ENCODE peak calls at places on chromosomes 3 and 15, in ten cellular contexts. M is SK-N-SH, R is A549, W is upper lobe of left lung, A is transverse colon, Q is HepG2, N is esophagus muscularis mucosa, V is K562, E is ovary, Y is stomach. O is an unnamed sample.

GRCh38 chr15:56950979-56951378 is 32.5 kb downstream of the TCF12 start:
- DNase-seq in M (no peak), R (no peak), W (no peak), A (no peak), Q (no peak), N (no peak), V (no peak), E (no peak), Y (no peak), O (no peak)

GRCh38 chr3:135491478-135491877 is 474.1 kb upstream of the PPP2R3A start:
- DNase-seq in M (no peak), R (no peak), W (no peak), A (no peak), Q (no peak), N (no peak), V (no peak), E (no peak), Y (no peak), O (no peak)

GRCh38 chr3:134607054-134608022 is 43.5 kb downstream of the KY start:
- DNase-seq in M (peak; percentile 30), R (no peak), W (no peak), A (no peak), Q (no peak), N (peak; percentile 91), V (no peak), E (no peak), Y (no peak), O (no peak)

GRCh38 chr3:44136421-44136820 is 105.3 kb upstream of the TOPAZ1 start:
- DNase-seq in M (no peak), R (no peak), W (no peak), A (no peak), Q (no peak), N (no peak), V (no peak), E (no peak), Y (no peak), O (no peak)

GRCh38 chr3:71926690-71927089 is 141.7 kb upstream of the PROK2 start:
- DNase-seq in M (no peak), R (no peak), W (no peak), A (no peak), Q (no peak), N (no peak), V (no peak), E (no peak), Y (no peak), O (no peak)

GRCh38 chr3:59774613-59775012 is 724.8 kb upstream of the CFAP20DC start:
- DNase-seq in M (no peak), R (no peak), W (no peak), A (no peak), Q (no peak), N (no peak), V (no peak), E (no peak), Y (no peak), O (no peak)

GRCh38 chr15:76840830-76841460 is 64.2 kb downstream of the SCAPER start:
- DNase-seq in M (peak; percentile 42), R (peak; percentile 8), W (no peak), A (no peak), Q (peak; percentile 26), N (no peak), V (peak; percentile 8), E (no peak), Y (no peak), O (no peak)

GRCh38 chr15:70777156-70777926 is 14.0 kb upstream of the UACA start:
- DNase-seq in M (no peak), R (no peak), W (no peak), A (no peak), Q (no peak), N (peak; percentile 42), V (no peak), E (no peak), Y (no peak), O (no peak)

GRCh38 chr3:33144433-33144832 is 30.6 kb downstream of the CRTAP start:
- DNase-seq in M (no peak), R (peak; percentile 27), W (no peak), A (no peak), Q (peak; percentile 10), N (peak; percentile 50), V (peak; percentile 73), E (no peak), Y (no peak), O (no peak)

GRCh38 chr15:38611228-38611627 is 46.6 kb upstream of the RASGRP1 start:
- DNase-seq in M (no peak), R (no peak), W (no peak), A (no peak), Q (no peak), N (no peak), V (no peak), E (no peak), Y (no peak), O (no peak)

GRCh38 chr3:15291589-15292541 is 40.5 kb downstream of the SH3BP5 start:
- DNase-seq in M (no peak), R (no peak), W (no peak), A (peak; percentile 52), Q (no peak), N (no peak), V (peak; percentile 41), E (no peak), Y (no peak), O (no peak)

GRCh38 chr3:15290731-15291130 is 41.7 kb downstream of the SH3BP5 start:
- DNase-seq in M (no peak), R (no peak), W (no peak), A (no peak), Q (no peak), N (no peak), V (no peak), E (no peak), Y (no peak), O (no peak)

GRCh38 chr3:15287565-15288330 is 44.6 kb downstream of the SH3BP5 start:
- DNase-seq in M (no peak), R (no peak), W (no peak), A (peak; percentile 57), Q (no peak), N (peak; percentile 93), V (no peak), E (peak; percentile 77), Y (peak; percentile 43), O (peak; percentile 86)

GRCh38 chr3:15288331-15288726 is 44.1 kb downstream of the SH3BP5 start:
- DNase-seq in M (no peak), R (no peak), W (no peak), A (no peak), Q (no peak), N (no peak), V (no peak), E (no peak), Y (no peak), O (no peak)

DNA sequence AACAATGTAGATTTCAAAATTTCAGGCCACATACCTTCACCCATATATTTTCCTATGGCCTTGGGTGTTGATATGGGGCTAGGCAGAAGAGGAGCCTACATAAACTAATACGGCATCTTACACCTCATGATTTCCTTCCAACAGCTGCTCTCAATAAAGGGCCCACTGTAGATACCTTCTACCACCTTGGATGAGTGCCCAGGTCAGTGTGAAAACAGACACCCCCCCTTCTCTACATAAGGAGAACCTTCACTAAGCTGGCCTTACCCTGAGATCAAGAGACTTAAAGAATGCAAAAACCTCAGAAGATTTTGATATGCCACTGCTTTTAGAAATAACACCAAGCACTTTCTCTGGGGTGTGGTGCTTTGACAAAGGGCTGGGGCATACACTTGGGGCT is 42.7 kb downstream of the SH3BP5 start:
- DNase-seq in M (no peak), R (no peak), W (no peak), A (no peak), Q (no peak), N (no peak), V (no peak), E (no peak), Y (no peak), O (no peak)
- H3K4me1 ChIP-seq in M (peaks cover 5% of the 10 kb centered on the region), R (peaks cover 4% of the 10 kb centered on the region), W (peaks cover 63% of the 10 kb centered on the region), A (peaks cover 36% of the 10 kb centered on the region), Q (no peaks in the 10 kb centered on the region), N (peaks cover 53% of the 10 kb centered on the region), V (peaks cover 44% of the 10 kb centered on the region), E (peaks cover 24% of the 10 kb centered on the region), Y (peaks cover 17% of the 10 kb centered on the region), O (peaks cover 59% of the 10 kb centered on the region)

GRCh38 chr3:149615731-149616221 is 42.0 kb downstream of the WWTR1 start:
- DNase-seq in M (no peak), R (no peak), W (no peak), A (no peak), Q (peak; percentile 48), N (no peak), V (peak; percentile 15), E (no peak), Y (no peak), O (no peak)
- TF ChIP-seq EP300 in M (no peak), R (no peak), W (no peak), A (no peak), Q (no peak), N (no peak), V (no peak), E (no peak), Y (no peak), O (peak; percentile 42)

GRCh38 chr15:23067416-23067815 is 28.0 kb upstream of the TUBGCP5 start:
- DNase-seq in M (no peak), R (no peak), W (no peak), A (no peak), Q (no peak), N (no peak), V (no peak), E (no peak), Y (no peak), O (no peak)

GRCh38 chr15:23064156-23064555 is 24.8 kb upstream of the TUBGCP5 start:
- DNase-seq in M (no peak), R (no peak), W (no peak), A (no peak), Q (no peak), N (no peak), V (no peak), E (no peak), Y (no peak), O (no peak)

GRCh38 chr15:23069496-23070166 is 30.3 kb upstream of the TUBGCP5 start:
- DNase-seq in M (peak; percentile 51), R (peak; percentile 48), W (peak; percentile 54), A (no peak), Q (no peak), N (no peak), V (peak; percentile 48), E (no peak), Y (no peak), O (no peak)

DNA sequence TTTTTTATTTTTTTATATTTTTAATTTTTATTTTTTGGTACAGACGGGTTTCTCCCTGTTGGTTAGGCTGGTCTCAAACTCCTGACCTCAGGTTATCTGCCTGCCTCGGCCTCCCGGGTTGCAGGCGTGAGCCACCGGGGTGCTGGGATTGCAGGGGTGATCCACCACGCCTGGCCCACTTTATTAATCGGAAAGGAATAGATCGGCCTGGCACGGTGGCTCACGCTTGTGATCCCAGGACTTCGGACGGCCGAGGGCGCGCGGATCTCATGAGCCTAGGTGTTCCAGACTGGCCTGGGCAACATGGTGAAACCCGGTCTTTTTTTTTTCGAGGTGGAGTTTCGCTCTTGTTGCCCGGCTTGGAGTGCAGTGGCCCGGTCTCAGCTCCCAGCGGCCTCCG is 26.5 kb upstream of the TUBGCP5 start:
- DNase-seq in M (no peak), R (no peak), W (no peak), A (no peak), Q (no peak), N (no peak), V (no peak), E (no peak), Y (no peak), O (no peak)
- H3K9me3 ChIP-seq in M (no peaks in the 10 kb centered on the region), R (peaks cover 12% of the 10 kb centered on the region), W (no peaks in the 10 kb centered on the region), A (no peaks in the 10 kb centered on the region), Q (peaks cover 8% of the 10 kb centered on the region), N (no peaks in the 10 kb centered on the region), V (no peaks in the 10 kb centered on the region), E (no peaks in the 10 kb centered on the region), Y (peaks cover 15% of the 10 kb centered on the region), O (no peaks in the 10 kb centered on the region)

GRCh38 chr15:58460108-58460507 is 28.3 kb downstream of the LIPC start:
- DNase-seq in M (no peak), R (no peak), W (no peak), A (no peak), Q (no peak), N (no peak), V (no peak), E (no peak), Y (no peak), O (no peak)
- H3K4me1 ChIP-seq in M (peaks cover under 1% of the 10 kb centered on the region), R (peaks cover 50% of the 10 kb centered on the region), W (peaks cover 19% of the 10 kb centered on the region), A (peaks cover 52% of the 10 kb centered on the region), Q (peaks cover 78% of the 10 kb centered on the region), N (peaks cover 25% of the 10 kb centered on the region), V (peaks cover 15% of the 10 kb centered on the region), E (no peaks in the 10 kb centered on the region), Y (peaks cover 20% of the 10 kb centered on the region), O (peaks cover 9% of the 10 kb centered on the region)